ENCODE peak calls at places on chromosomes 4 and X, in six cellular contexts. M is WTC11, X is HepG2, E is K562, C is H1, W is GM12878. U is an unnamed sample.

GRCh38 chr4:112751447-112751846 is 114.5 kb downstream of the LARP7 start:
- DNase-seq in M (no peak), X (no peak), E (no peak), C (no peak), W (no peak), U (peak)

GRCh38 chr4:56655209-56655626 is 25.9 kb downstream of the HOPX start:
- DNase-seq in M (peak), X (no peak), E (no peak), C (no peak), W (no peak), U (peak)

GRCh38 chr4:79334341-79334740 is 8.5 kb upstream of the NAA11 start:
- DNase-seq in M (no peak), X (no peak), E (no peak), C (no peak), W (no peak), U (no peak)

GRCh38 chrX:118761950-118762725 is 34.7 kb downstream of the IL13RA1 start:
- DNase-seq in M (no peak), X (no peak), E (no peak), C (no peak), W (no peak), U (peak)

GRCh38 chr4:187668683-187669082 is 326.9 kb upstream of the ZFP42 start:
- DNase-seq in M (no peak), X (no peak), E (no peak), C (no peak), W (no peak), U (no peak)

GRCh38 chrX:67619253-67619652 is 75.4 kb downstream of the AR start:
- DNase-seq in M (no peak), X (no peak), E (no peak), C (no peak), W (no peak), U (no peak)

GRCh38 chr4:164621886-164622521 is 131.9 kb upstream of the SMIM31 start:
- DNase-seq in M (no peak), X (no peak), E (no peak), C (no peak), W (no peak), U (no peak)

GRCh38 chr4:7814451-7814850 is 125.2 kb downstream of the AFAP1 start:
- DNase-seq in M (no peak), X (no peak), E (no peak), C (no peak), W (no peak), U (no peak)

GRCh38 chrX:43633757-43634156 is 22.3 kb upstream of the MAOA start:
- DNase-seq in M (no peak), X (no peak), E (no peak), C (no peak), W (no peak), U (no peak)

GRCh38 chrX:137031039-137031438 is 2.8 kb downstream of the GPR101 start:
- DNase-seq in M (no peak), X (no peak), E (no peak), C (no peak), W (no peak), U (no peak)

GRCh38 chr4:4752025-4752424 is 107.4 kb upstream of the MSX1 start:
- DNase-seq in M (no peak), X (no peak), E (no peak), C (no peak), W (no peak), U (no peak)

GRCh38 chrX:1059576-1060561 is 152.6 kb downstream of the CRLF2 start:
- DNase-seq in M (no peak), X (no peak), E (peak), C (no peak), W (no peak), U (no peak)

GRCh38 chr4:11769425-11769824 is 340.7 kb upstream of the HS3ST1 start:
- DNase-seq in M (no peak), X (no peak), E (no peak), C (no peak), W (no peak), U (no peak)

GRCh38 chr4:126916626-126917140 is 716.1 kb upstream of the INTU start:
- DNase-seq in M (no peak), X (no peak), E (no peak), C (no peak), W (no peak), U (no peak)

GRCh38 chrX:10576777-10577444 is 43.5 kb downstream of the MID1 start:
- DNase-seq in M (no peak), X (no peak), E (no peak), C (no peak), W (no peak), U (no peak)

GRCh38 chr4:102562995-102563394 is 61.8 kb downstream of the NFKB1 start:
- DNase-seq in M (no peak), X (no peak), E (no peak), C (no peak), W (no peak), U (no peak)

GRCh38 chrX:134484039-134484438 is 24.1 kb downstream of the HPRT1 start:
- DNase-seq in M (no peak), X (peak), E (peak), C (no peak), W (no peak), U (peak)

GRCh38 chr4:127624176-127624575 is 8.6 kb upstream of the INTU start:
- DNase-seq in M (no peak), X (no peak), E (no peak), C (no peak), W (no peak), U (no peak)

GRCh38 chr4:168636040-168636439 is 139.2 kb downstream of the PALLD start:
- DNase-seq in M (no peak), X (no peak), E (no peak), C (no peak), W (no peak), U (no peak)

GRCh38 chr4:102438873-102439614 is 62.1 kb upstream of the NFKB1 start:
- DNase-seq in M (no peak), X (peak), E (no peak), C (no peak), W (no peak), U (peak)

GRCh38 chr4:11198516-11199305 is 230.0 kb downstream of the HS3ST1 start:
- DNase-seq in M (no peak), X (no peak), E (no peak), C (no peak), W (no peak), U (peak)

GRCh38 chr4:155353923-155354540 is 22.7 kb downstream of the MAP9 start:
- DNase-seq in M (peak), X (peak), E (peak), C (peak), W (no peak), U (peak)

GRCh38 chr4:8586671-8587468 is 5.7 kb upstream of the CPZ start:
- DNase-seq in M (peak), X (no peak), E (peak), C (no peak), W (no peak), U (no peak)

GRCh38 chrX:56978172-56978571 is 17.2 kb downstream of the SPIN3 start:
- DNase-seq in M (peak), X (peak), E (peak), C (no peak), W (peak), U (peak)

GRCh38 chr4:17447675-17448298 is 64.1 kb downstream of the QDPR start:
- DNase-seq in M (peak), X (peak), E (peak), C (peak), W (peak), U (peak)

GRCh38 chr4:118774989-118775388 is 60.9 kb downstream of the SEC24D start:
- DNase-seq in M (no peak), X (no peak), E (no peak), C (no peak), W (no peak), U (no peak)

GRCh38 chrX:97685753-97686152 is 802.0 kb downstream of the RPA4 start:
- DNase-seq in M (peak), X (peak), E (peak), C (no peak), W (no peak), U (peak)

GRCh38 chr4:385934-386707 is 48.5 kb downstream of the ZNF141 start:
- DNase-seq in M (peak), X (no peak), E (no peak), C (no peak), W (no peak), U (peak)

GRCh38 chrX:28609917-28610613 is 22.8 kb downstream of the IL1RAPL1 start:
- DNase-seq in M (no peak), X (no peak), E (no peak), C (no peak), W (no peak), U (no peak)

GRCh38 chr4:102867278-102868152 is 1.3 kb upstream of the CISD2 start:
- DNase-seq in M (no peak), X (no peak), E (peak), C (no peak), W (peak), U (no peak)

GRCh38 chrX:68945603-68946228 is 116.9 kb downstream of the EFNB1 start:
- DNase-seq in M (peak), X (no peak), E (peak), C (peak), W (no peak), U (peak)

GRCh38 chrX:9786839-9787635 is 808 bp downstream of the SHROOM2 start:
- DNase-seq in M (peak), X (no peak), E (no peak), C (no peak), W (no peak), U (peak)

GRCh38 chr4:98193459-98194105 is 50.3 kb upstream of the STPG2 start:
- DNase-seq in M (no peak), X (no peak), E (no peak), C (no peak), W (no peak), U (no peak)

GRCh38 chrX:9867214-9867613 is 81.0 kb downstream of the SHROOM2 start:
- DNase-seq in M (no peak), X (no peak), E (no peak), C (no peak), W (no peak), U (no peak)

DNA sequence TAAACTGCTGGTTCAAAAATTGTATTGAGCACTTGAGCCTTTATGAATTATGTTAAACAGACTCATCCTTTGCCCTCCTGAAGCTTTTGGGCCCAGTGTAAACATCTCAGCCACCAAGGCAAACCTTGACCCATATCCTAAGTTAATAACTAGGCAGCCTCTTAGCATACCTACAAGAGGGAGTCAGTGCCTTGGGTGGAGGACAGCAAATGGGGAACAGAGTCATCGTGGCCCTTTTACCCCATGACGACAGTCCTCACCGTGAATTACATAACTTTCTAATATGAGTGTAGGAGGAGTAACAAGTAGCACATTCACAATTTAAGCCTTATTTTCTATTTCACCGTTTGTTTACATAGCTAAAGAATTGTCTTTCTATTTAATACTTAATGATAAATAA is 16.8 kb downstream of the CLDN22 start:
- DNase-seq in M (no peak), X (no peak), E (no peak), C (no peak), W (no peak), U (no peak)
- TF ChIP-seq CREB1 in M (no peak), X (no peak), E (no peak), C (no peak), W (no peak), U (no peak)

GRCh38 chrX:81168391-81168790 is 33.3 kb downstream of the HMGN5 start:
- DNase-seq in M (no peak), X (no peak), E (no peak), C (no peak), W (no peak), U (no peak)

DNA sequence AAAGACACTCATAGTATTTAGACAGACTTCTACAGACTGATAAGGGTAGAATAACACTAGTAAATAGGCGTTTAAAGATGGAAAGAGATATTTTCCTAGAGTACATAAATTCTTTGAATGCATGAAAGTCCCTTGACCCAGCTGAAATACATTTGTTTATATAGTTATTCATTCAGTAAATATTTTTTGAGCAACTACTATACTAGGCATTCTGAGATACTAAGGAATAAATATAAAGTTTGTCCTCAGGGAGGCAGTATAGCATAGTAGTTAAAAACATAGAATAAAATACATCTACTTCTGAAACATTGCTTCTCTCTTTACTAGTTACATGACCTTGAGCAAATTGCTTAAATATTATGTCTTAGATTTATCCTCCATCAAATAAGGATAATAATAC is 27.4 kb downstream of the HMGN5 start:
- DNase-seq in M (no peak), X (peak), E (no peak), C (no peak), W (no peak), U (peak)
- TF ChIP-seq CREB1 in M (no peak), X (no peak), E (no peak), C (no peak), W (no peak), U (no peak)

GRCh38 chr4:1682860-1683259 is 1.3 kb downstream of the FAM53A start:
- DNase-seq in M (no peak), X (no peak), E (no peak), C (no peak), W (no peak), U (no peak)

GRCh38 chr4:1683903-1684755 is at the start of gene FAM53A:
- DNase-seq in M (peak), X (peak), E (peak), C (peak), W (peak), U (peak)

GRCh38 chr4:1684756-1685603 is 867 bp upstream of the FAM53A start:
- DNase-seq in M (no peak), X (no peak), E (no peak), C (no peak), W (no peak), U (no peak)

GRCh38 chr4:1685604-1686150 is 1.6 kb upstream of the FAM53A start:
- DNase-seq in M (no peak), X (no peak), E (no peak), C (no peak), W (no peak), U (no peak)

DNA sequence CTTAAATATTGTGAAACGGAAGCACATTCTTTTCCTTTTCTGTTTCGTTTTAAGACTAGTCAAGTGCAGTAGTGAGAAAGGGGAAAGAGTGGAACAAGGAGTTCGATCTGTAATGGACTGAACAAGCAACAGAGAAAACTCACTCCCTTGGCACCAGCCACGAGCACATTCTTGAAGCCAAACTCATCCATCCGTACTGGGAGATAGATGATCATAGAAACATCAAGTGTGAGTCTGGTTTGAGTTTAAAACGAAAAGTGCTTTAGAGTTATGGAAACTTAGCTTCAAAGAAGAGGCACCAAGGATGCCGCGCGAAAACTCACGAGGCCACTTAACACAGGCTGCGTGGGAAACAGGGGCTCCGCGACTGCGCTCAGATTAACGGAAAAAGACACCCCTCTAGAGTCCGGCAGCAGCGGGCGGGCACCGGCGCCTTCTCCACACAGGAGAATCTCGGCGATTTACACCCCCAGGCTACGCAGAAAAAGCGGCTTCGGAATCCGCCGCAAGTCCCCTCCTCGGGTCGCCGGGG is 676 bp downstream of the FAM53A start:
- DNase-seq in M (peak), X (no peak), E (no peak), C (no peak), W (no peak), U (peak)
- TF ChIP-seq CREB1 in M (no peak), X (no peak), E (no peak), C (no peak), W (peak), U (no peak)

DNA sequence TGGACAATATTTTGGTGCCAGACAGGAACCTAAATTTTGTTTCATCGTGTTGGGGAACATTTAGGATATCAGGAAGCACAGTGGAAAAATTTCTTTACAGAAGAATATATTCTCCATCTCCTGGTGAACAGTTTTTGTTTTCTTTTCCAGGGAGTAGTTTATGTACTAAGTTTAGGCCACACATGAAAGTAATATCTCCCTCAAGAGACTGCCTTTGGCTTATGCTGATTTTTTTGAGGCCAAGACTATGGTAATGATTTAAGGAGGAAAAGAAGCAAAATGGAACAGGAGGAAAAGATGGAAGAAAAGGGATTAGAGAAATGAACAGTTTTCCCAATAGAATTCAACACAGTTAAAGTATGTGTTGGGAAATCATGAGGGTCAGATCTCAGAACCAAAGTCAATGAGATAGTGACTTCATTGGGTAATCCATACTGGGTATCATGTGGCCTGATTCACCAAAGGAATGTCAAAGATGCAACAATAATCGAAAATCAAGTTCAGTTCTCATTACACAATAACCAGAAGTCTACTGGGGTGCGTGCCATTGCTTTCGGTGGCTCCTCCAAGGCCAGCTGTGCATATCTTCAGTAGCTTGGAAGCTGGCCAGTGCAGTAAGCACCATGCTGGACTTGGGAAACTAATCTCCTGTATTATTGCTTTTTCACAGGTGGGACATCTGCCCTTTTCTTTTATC is 234.8 kb downstream of the COL25A1 start:
- DNase-seq in M (no peak), X (no peak), E (no peak), C (no peak), W (no peak), U (no peak)
- TF ChIP-seq CREB1 in M (no peak), X (no peak), E (no peak), C (no peak), W (no peak), U (no peak)

GRCh38 chrX:41932885-41933284 is 9.5 kb upstream of the CASK start:
- DNase-seq in M (no peak), X (no peak), E (no peak), C (no peak), W (no peak), U (no peak)
- TF ChIP-seq CREB1 in M (no peak), X (no peak), E (no peak), C (no peak), W (no peak), U (no peak)